ENCODE peak calls at places on chromosomes 2 and 18, in six cellular contexts. One of them, this sample, is unnamed.

GRCh38 chr18:7737483-7737882 is 170.4 kb downstream of the PTPRM start:
- DNase-seq in suprapubic skin: no peak
- DNase-seq in IMR-90: no peak
- DNase-seq in pancreas: no peak
- DNase-seq in cardiac muscle cell: no peak
- DNase-seq in SJCRH30: no peak
- DNase-seq in this sample: no peak

GRCh38 chr2:43305006-43305405 is 78.6 kb upstream of the ZFP36L2 start:
- DNase-seq in cardiac muscle cell: peak; percentile 91
- DNase-seq in suprapubic skin: no peak
- DNase-seq in SJCRH30: no peak
- DNase-seq in pancreas: no peak
- DNase-seq in IMR-90: peak; percentile 37
- DNase-seq in this sample: no peak

GRCh38 chr2:10476723-10477442 is 28.8 kb upstream of the ODC1 start:
- DNase-seq in IMR-90: no peak
- DNase-seq in SJCRH30: no peak
- DNase-seq in pancreas: peak; percentile 49
- DNase-seq in suprapubic skin: peak; percentile 34
- DNase-seq in cardiac muscle cell: no peak
- DNase-seq in this sample: no peak

GRCh38 chr18:26649193-26649543 is 100.8 kb upstream of the KCTD1 start:
- DNase-seq in suprapubic skin: no peak
- DNase-seq in SJCRH30: no peak
- DNase-seq in cardiac muscle cell: no peak
- DNase-seq in IMR-90: no peak
- DNase-seq in pancreas: no peak
- DNase-seq in this sample: no peak

GRCh38 chr2:217527586-217528202 is 475.1 kb downstream of the TNS1 start:
- DNase-seq in pancreas: no peak
- DNase-seq in SJCRH30: no peak
- DNase-seq in suprapubic skin: no peak
- DNase-seq in IMR-90: peak; percentile 52
- DNase-seq in cardiac muscle cell: no peak
- DNase-seq in this sample: no peak

GRCh38 chr2:12980817-12981216 is 264.1 kb downstream of the TRIB2 start:
- DNase-seq in pancreas: no peak
- DNase-seq in SJCRH30: no peak
- DNase-seq in cardiac muscle cell: no peak
- DNase-seq in suprapubic skin: no peak
- DNase-seq in IMR-90: no peak
- DNase-seq in this sample: no peak

GRCh38 chr2:43075906-43076585 is 150.4 kb downstream of the ZFP36L2 start:
- DNase-seq in cardiac muscle cell: peak; percentile 82
- DNase-seq in suprapubic skin: no peak
- DNase-seq in IMR-90: peak; percentile 86
- DNase-seq in pancreas: peak; percentile 43
- DNase-seq in SJCRH30: no peak
- DNase-seq in this sample: peak; percentile 75

GRCh38 chr2:206611191-206611590 is 31.1 kb upstream of the FAM237A start:
- DNase-seq in SJCRH30: no peak
- DNase-seq in pancreas: no peak
- DNase-seq in IMR-90: no peak
- DNase-seq in suprapubic skin: no peak
- DNase-seq in cardiac muscle cell: no peak
- DNase-seq in this sample: no peak

GRCh38 chr2:1997409-1997808 is 253.1 kb upstream of the PXDN start:
- DNase-seq in SJCRH30: no peak
- DNase-seq in cardiac muscle cell: no peak
- DNase-seq in IMR-90: no peak
- DNase-seq in pancreas: peak; percentile 63
- DNase-seq in suprapubic skin: no peak
- DNase-seq in this sample: no peak

GRCh38 chr2:21438949-21439348 is 315.2 kb downstream of the TDRD15 start:
- DNase-seq in suprapubic skin: no peak
- DNase-seq in IMR-90: peak; percentile 92
- DNase-seq in SJCRH30: no peak
- DNase-seq in pancreas: no peak
- DNase-seq in cardiac muscle cell: peak; percentile 1
- DNase-seq in this sample: no peak

GRCh38 chr2:24793752-24794477 is 690 bp downstream of the CENPO start:
- DNase-seq in cardiac muscle cell: peak; percentile 47
- DNase-seq in pancreas: no peak
- DNase-seq in SJCRH30: peak; percentile 80
- DNase-seq in IMR-90: peak; percentile 35
- DNase-seq in suprapubic skin: no peak
- DNase-seq in this sample: no peak

GRCh38 chr18:77530732-77531131 is 281.1 kb downstream of the GALR1 start:
- DNase-seq in cardiac muscle cell: no peak
- DNase-seq in IMR-90: no peak
- DNase-seq in suprapubic skin: no peak
- DNase-seq in pancreas: no peak
- DNase-seq in SJCRH30: no peak
- DNase-seq in this sample: no peak

GRCh38 chr2:179470102-179470501 is 205.5 kb upstream of the SESTD1 start:
- DNase-seq in SJCRH30: no peak
- DNase-seq in suprapubic skin: no peak
- DNase-seq in IMR-90: no peak
- DNase-seq in cardiac muscle cell: no peak
- DNase-seq in pancreas: no peak
- DNase-seq in this sample: no peak

GRCh38 chr2:219214141-219214540 is 4.6 kb downstream of the ABCB6 start:
- DNase-seq in SJCRH30: no peak
- DNase-seq in IMR-90: no peak
- DNase-seq in pancreas: no peak
- DNase-seq in cardiac muscle cell: no peak
- DNase-seq in suprapubic skin: no peak
- DNase-seq in this sample: no peak

GRCh38 chr2:113242318-113242717 is 36.4 kb downstream of the PAX8 start:
- DNase-seq in pancreas: no peak
- DNase-seq in SJCRH30: no peak
- DNase-seq in IMR-90: no peak
- DNase-seq in cardiac muscle cell: no peak
- DNase-seq in suprapubic skin: no peak
- DNase-seq in this sample: no peak
- H3K27ac ChIP-seq in pancreas: no peak overlapping the region
- H3K27ac ChIP-seq in SJCRH30: no peak overlapping the region
- H3K27ac ChIP-seq in IMR-90: no peak overlapping the region
- H3K27ac ChIP-seq in cardiac muscle cell: no peak overlapping the region
- H3K27ac ChIP-seq in suprapubic skin: no peak overlapping the region
- H3K27ac ChIP-seq in this sample: no peak overlapping the region

DNA sequence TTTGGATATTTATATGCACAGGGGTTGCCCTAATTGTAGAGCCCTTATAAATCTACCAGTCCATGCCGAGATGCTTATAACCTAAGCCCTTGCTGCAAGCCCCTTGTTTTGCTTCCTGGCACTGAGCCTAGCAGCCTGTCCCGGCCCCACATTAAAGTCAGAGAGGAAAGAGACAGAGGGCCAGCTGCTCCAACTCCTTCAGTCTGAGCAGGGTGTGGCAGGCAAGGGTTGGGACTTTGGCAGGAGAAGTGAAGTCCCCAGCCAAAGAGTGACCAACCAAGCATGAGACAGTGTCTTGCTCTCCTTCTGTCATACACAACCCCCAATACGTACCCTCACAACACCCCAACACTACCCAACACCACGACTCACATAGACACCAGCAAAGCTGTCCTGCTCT is 54.7 kb upstream of the FZD7 start:
- DNase-seq in suprapubic skin: no peak
- DNase-seq in SJCRH30: peak; percentile 79
- DNase-seq in pancreas: no peak
- DNase-seq in cardiac muscle cell: no peak
- DNase-seq in IMR-90: no peak
- DNase-seq in this sample: no peak
- H3K27ac ChIP-seq in suprapubic skin: no peak overlapping the region
- H3K27ac ChIP-seq in SJCRH30: no peak overlapping the region
- H3K27ac ChIP-seq in pancreas: no peak overlapping the region
- H3K27ac ChIP-seq in cardiac muscle cell: no peak overlapping the region
- H3K27ac ChIP-seq in IMR-90: no peak overlapping the region
- H3K27ac ChIP-seq in this sample: no peak overlapping the region

GRCh38 chr2:61677942-61678341 is 139.8 kb upstream of the XPO1 start:
- DNase-seq in SJCRH30: no peak
- DNase-seq in pancreas: no peak
- DNase-seq in suprapubic skin: no peak
- DNase-seq in cardiac muscle cell: no peak
- DNase-seq in IMR-90: no peak
- DNase-seq in this sample: no peak
- H3K27ac ChIP-seq in SJCRH30: no peak overlapping the region
- H3K27ac ChIP-seq in pancreas: no peak overlapping the region
- H3K27ac ChIP-seq in suprapubic skin: no peak overlapping the region
- H3K27ac ChIP-seq in cardiac muscle cell: no peak overlapping the region
- H3K27ac ChIP-seq in IMR-90: no peak overlapping the region
- H3K27ac ChIP-seq in this sample: no peak overlapping the region

GRCh38 chr2:105643405-105644173 is 101.1 kb upstream of the NCK2 start:
- DNase-seq in cardiac muscle cell: no peak
- DNase-seq in IMR-90: no peak
- DNase-seq in pancreas: no peak
- DNase-seq in suprapubic skin: no peak
- DNase-seq in SJCRH30: no peak
- DNase-seq in this sample: no peak

GRCh38 chr2:105641389-105641811 is 103.3 kb upstream of the NCK2 start:
- DNase-seq in SJCRH30: peak; percentile 79
- DNase-seq in pancreas: no peak
- DNase-seq in IMR-90: no peak
- DNase-seq in cardiac muscle cell: peak; percentile 31
- DNase-seq in suprapubic skin: no peak
- DNase-seq in this sample: no peak

GRCh38 chr2:105644174-105644980 is 100.3 kb upstream of the NCK2 start:
- DNase-seq in pancreas: no peak
- DNase-seq in SJCRH30: peak; percentile 55
- DNase-seq in cardiac muscle cell: peak; percentile 33
- DNase-seq in IMR-90: no peak
- DNase-seq in suprapubic skin: no peak
- DNase-seq in this sample: no peak

GRCh38 chr2:105636109-105636740 is 108.5 kb upstream of the NCK2 start:
- DNase-seq in suprapubic skin: no peak
- DNase-seq in SJCRH30: no peak
- DNase-seq in IMR-90: no peak
- DNase-seq in cardiac muscle cell: no peak
- DNase-seq in pancreas: no peak
- DNase-seq in this sample: no peak

DNA sequence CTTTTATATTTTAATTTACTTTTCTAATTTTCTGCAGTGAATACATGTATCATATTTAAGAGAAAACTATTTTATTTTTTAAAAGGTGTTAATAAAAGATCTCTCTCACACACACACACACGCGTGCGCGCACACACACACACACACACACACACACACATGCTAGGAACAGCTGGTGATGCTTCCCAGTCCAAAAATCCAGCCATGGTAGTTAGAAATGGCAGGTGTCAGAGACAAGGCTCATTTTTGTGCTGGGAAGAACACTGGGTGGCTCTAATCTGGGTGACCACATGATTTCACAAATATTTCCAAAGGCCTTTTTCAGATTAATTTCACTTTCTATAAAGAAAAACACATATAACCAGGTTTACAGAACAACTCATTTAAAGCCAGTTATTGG is 104.5 kb upstream of the NCK2 start:
- DNase-seq in suprapubic skin: no peak
- DNase-seq in pancreas: no peak
- DNase-seq in cardiac muscle cell: no peak
- DNase-seq in IMR-90: no peak
- DNase-seq in SJCRH30: peak; percentile 69
- DNase-seq in this sample: no peak
- H3K27ac ChIP-seq in suprapubic skin: no peak overlapping the region
- H3K27ac ChIP-seq in pancreas: no peak overlapping the region
- H3K27ac ChIP-seq in cardiac muscle cell: no peak overlapping the region
- H3K27ac ChIP-seq in IMR-90: no peak overlapping the region
- H3K27ac ChIP-seq in SJCRH30: peak overlapping the region; percentile 32
- H3K27ac ChIP-seq in this sample: no peak overlapping the region

GRCh38 chr18:36376361-36376760 is 78.8 kb downstream of the FHOD3 start:
- DNase-seq in pancreas: no peak
- DNase-seq in IMR-90: peak; percentile 64
- DNase-seq in suprapubic skin: no peak
- DNase-seq in SJCRH30: no peak
- DNase-seq in cardiac muscle cell: no peak
- DNase-seq in this sample: no peak
- H3K27ac ChIP-seq in pancreas: no peak overlapping the region
- H3K27ac ChIP-seq in IMR-90: no peak overlapping the region
- H3K27ac ChIP-seq in suprapubic skin: no peak overlapping the region
- H3K27ac ChIP-seq in SJCRH30: no peak overlapping the region
- H3K27ac ChIP-seq in cardiac muscle cell: peak overlapping the region; percentile 22
- H3K27ac ChIP-seq in this sample: no peak overlapping the region

GRCh38 chr2:30252723-30253688 is 21.7 kb downstream of the LBH start:
- DNase-seq in suprapubic skin: peak; percentile 58
- DNase-seq in SJCRH30: peak; percentile 92
- DNase-seq in pancreas: no peak
- DNase-seq in IMR-90: peak; percentile 85
- DNase-seq in cardiac muscle cell: peak; percentile 95
- DNase-seq in this sample: peak; percentile 61
- H3K27ac ChIP-seq in suprapubic skin: peak overlapping the region; percentile 8
- H3K27ac ChIP-seq in SJCRH30: peak overlapping the region; percentile 71
- H3K27ac ChIP-seq in pancreas: peak overlapping the region; percentile 85
- H3K27ac ChIP-seq in IMR-90: peak overlapping the region; percentile 90
- H3K27ac ChIP-seq in cardiac muscle cell: peak overlapping the region; percentile 61
- H3K27ac ChIP-seq in this sample: peak overlapping the region; percentile 12

GRCh38 chr2:135056790-135057189 is 4.7 kb downstream of the RAB3GAP1 start:
- DNase-seq in pancreas: no peak
- DNase-seq in cardiac muscle cell: peak; percentile 24
- DNase-seq in IMR-90: peak; percentile 41
- DNase-seq in SJCRH30: no peak
- DNase-seq in suprapubic skin: no peak
- DNase-seq in this sample: no peak
- H3K27ac ChIP-seq in pancreas: no peak overlapping the region
- H3K27ac ChIP-seq in cardiac muscle cell: no peak overlapping the region
- H3K27ac ChIP-seq in IMR-90: no peak overlapping the region
- H3K27ac ChIP-seq in SJCRH30: no peak overlapping the region
- H3K27ac ChIP-seq in suprapubic skin: no peak overlapping the region
- H3K27ac ChIP-seq in this sample: no peak overlapping the region

This sample was measured in psoas muscle.